ENCODE peak calls at places on chromosome 2, in eight cellular contexts. W is NCI-H2081, M is ACHN, V is transverse colon, N is HEK293T, C is AG04450, A is GM20000, J is astrocyte of the hippocampus. Q is an unnamed sample.

GRCh38 chr2:128347701-128348504 is 29.2 kb upstream of the HS6ST1 start:
- DNase-seq in W (peak), M (peak), V (peak), N (no peak), C (no peak), A (no peak), J (peak), Q (no peak)

GRCh38 chr2:43155842-43156511 is 70.4 kb downstream of the ZFP36L2 start:
- DNase-seq in W (no peak), M (no peak), V (peak), N (no peak), C (no peak), A (no peak), J (no peak), Q (no peak)

GRCh38 chr2:240235811-240236210 is 95.4 kb upstream of the OTOS start:
- DNase-seq in W (no peak), M (no peak), V (no peak), N (no peak), C (no peak), A (no peak), J (no peak), Q (no peak)

GRCh38 chr2:168645696-168646095 is 156.7 kb upstream of the NOSTRIN start:
- DNase-seq in W (no peak), M (no peak), V (no peak), N (no peak), C (no peak), A (no peak), J (no peak), Q (no peak)

GRCh38 chr2:109350526-109350925 is 221.5 kb downstream of the SH3RF3 start:
- DNase-seq in W (no peak), M (no peak), V (no peak), N (no peak), C (no peak), A (no peak), J (peak), Q (no peak)

GRCh38 chr2:237309011-237309410 is 105.0 kb downstream of the COL6A3 start:
- DNase-seq in W (no peak), M (no peak), V (no peak), N (no peak), C (no peak), A (no peak), J (peak), Q (no peak)

GRCh38 chr2:158665536-158666302 is 129.4 kb upstream of the DAPL1 start:
- DNase-seq in W (peak), M (no peak), V (no peak), N (no peak), C (no peak), A (no peak), J (peak), Q (no peak)

GRCh38 chr2:231810905-231811304 is 24.7 kb downstream of the COPS7B start:
- DNase-seq in W (no peak), M (peak), V (no peak), N (no peak), C (peak), A (no peak), J (peak), Q (no peak)

GRCh38 chr2:195367713-195368529 is 289.1 kb upstream of the SLC39A10 start:
- DNase-seq in W (no peak), M (no peak), V (no peak), N (no peak), C (no peak), A (no peak), J (no peak), Q (no peak)

GRCh38 chr2:160402997-160403979 is 90.3 kb downstream of the RBMS1 start:
- DNase-seq in W (no peak), M (peak), V (no peak), N (no peak), C (no peak), A (no peak), J (peak), Q (no peak)

Q was measured in NCI-H1436 treated with DMSO at 0.1 percent for 48 hours.